ENCODE peak calls at places on chromosomes 7 and 10, in nine cellular contexts. One of them, this sample, is unnamed.

GRCh38 chr7:12287886-12288285 is 76.8 kb downstream of the TMEM106B start:
- DNase-seq in endodermal cell: no peak
- DNase-seq in WTC11: no peak
- DNase-seq in heart right ventricle: no peak
- DNase-seq in osteocyte: no peak
- DNase-seq in pancreas: no peak
- DNase-seq in dorsolateral prefrontal cortex: no peak
- DNase-seq in OCI-LY7: no peak
- DNase-seq in breast epithelium: no peak
- DNase-seq in this sample: no peak

GRCh38 chr10:132326925-132327324 is 5.1 kb upstream of the LRRC27 start:
- DNase-seq in osteocyte: no peak
- DNase-seq in OCI-LY7: no peak
- DNase-seq in WTC11: no peak
- DNase-seq in breast epithelium: no peak
- DNase-seq in pancreas: no peak
- DNase-seq in endodermal cell: no peak
- DNase-seq in dorsolateral prefrontal cortex: no peak
- DNase-seq in heart right ventricle: no peak
- DNase-seq in this sample: no peak

GRCh38 chr7:31858051-31858450 is 171.0 kb downstream of the PPP1R17 start:
- DNase-seq in dorsolateral prefrontal cortex: no peak
- DNase-seq in heart right ventricle: no peak
- DNase-seq in OCI-LY7: no peak
- DNase-seq in WTC11: no peak
- DNase-seq in breast epithelium: no peak
- DNase-seq in pancreas: no peak
- DNase-seq in osteocyte: no peak
- DNase-seq in endodermal cell: no peak
- DNase-seq in this sample: no peak

GRCh38 chr7:105224884-105225651 is 163.7 kb downstream of the SRPK2 start:
- DNase-seq in pancreas: no peak
- DNase-seq in OCI-LY7: peak; percentile 7
- DNase-seq in breast epithelium: no peak
- DNase-seq in dorsolateral prefrontal cortex: no peak
- DNase-seq in osteocyte: no peak
- DNase-seq in heart right ventricle: no peak
- DNase-seq in WTC11: no peak
- DNase-seq in endodermal cell: no peak
- DNase-seq in this sample: no peak

GRCh38 chr10:62805139-62806092 is 896 bp downstream of the ADO start:
- DNase-seq in osteocyte: no peak
- DNase-seq in endodermal cell: peak; percentile 81
- DNase-seq in breast epithelium: peak; percentile 30
- DNase-seq in heart right ventricle: peak; percentile 17
- DNase-seq in WTC11: peak; percentile 38
- DNase-seq in pancreas: peak; percentile 84
- DNase-seq in dorsolateral prefrontal cortex: no peak
- DNase-seq in OCI-LY7: peak; percentile 75
- DNase-seq in this sample: peak; percentile 20

GRCh38 chr10:126243976-126244375 is 144.3 kb downstream of the ADAM12 start:
- DNase-seq in dorsolateral prefrontal cortex: no peak
- DNase-seq in WTC11: no peak
- DNase-seq in endodermal cell: no peak
- DNase-seq in heart right ventricle: no peak
- DNase-seq in pancreas: no peak
- DNase-seq in osteocyte: no peak
- DNase-seq in breast epithelium: no peak
- DNase-seq in OCI-LY7: no peak
- DNase-seq in this sample: no peak

GRCh38 chr7:107785926-107786325 is 17.1 kb downstream of the SLC26A3 start:
- DNase-seq in breast epithelium: no peak
- DNase-seq in osteocyte: no peak
- DNase-seq in endodermal cell: no peak
- DNase-seq in WTC11: no peak
- DNase-seq in OCI-LY7: no peak
- DNase-seq in heart right ventricle: no peak
- DNase-seq in pancreas: no peak
- DNase-seq in dorsolateral prefrontal cortex: no peak
- DNase-seq in this sample: no peak

GRCh38 chr7:87218941-87219544 is 489 bp downstream of the TMEM243 start:
- DNase-seq in heart right ventricle: peak; percentile 57
- DNase-seq in dorsolateral prefrontal cortex: peak; percentile 22
- DNase-seq in breast epithelium: peak; percentile 33
- DNase-seq in endodermal cell: peak; percentile 89
- DNase-seq in pancreas: peak; percentile 75
- DNase-seq in osteocyte: no peak
- DNase-seq in WTC11: peak; percentile 65
- DNase-seq in OCI-LY7: peak; percentile 87
- DNase-seq in this sample: peak; percentile 54

GRCh38 chr10:24901686-24902399 is 50.6 kb downstream of the PRTFDC1 start:
- DNase-seq in pancreas: no peak
- DNase-seq in OCI-LY7: no peak
- DNase-seq in dorsolateral prefrontal cortex: peak; percentile 54
- DNase-seq in breast epithelium: no peak
- DNase-seq in heart right ventricle: peak; percentile 34
- DNase-seq in WTC11: no peak
- DNase-seq in osteocyte: no peak
- DNase-seq in endodermal cell: no peak
- DNase-seq in this sample: no peak

GRCh38 chr7:131027287-131027773 is 293.3 kb upstream of the KLF14 start:
- DNase-seq in breast epithelium: no peak
- DNase-seq in pancreas: no peak
- DNase-seq in osteocyte: no peak
- DNase-seq in OCI-LY7: no peak
- DNase-seq in heart right ventricle: no peak
- DNase-seq in endodermal cell: peak; percentile 35
- DNase-seq in WTC11: peak; percentile 35
- DNase-seq in dorsolateral prefrontal cortex: no peak
- DNase-seq in this sample: no peak

GRCh38 chr7:129421717-129422250 is 12.4 kb upstream of the STRIP2 start:
- DNase-seq in heart right ventricle: no peak
- DNase-seq in dorsolateral prefrontal cortex: no peak
- DNase-seq in endodermal cell: no peak
- DNase-seq in osteocyte: no peak
- DNase-seq in pancreas: no peak
- DNase-seq in WTC11: no peak
- DNase-seq in OCI-LY7: no peak
- DNase-seq in breast epithelium: no peak
- DNase-seq in this sample: no peak

GRCh38 chr10:52170776-52171175 is 143.3 kb upstream of the DKK1 start:
- DNase-seq in osteocyte: no peak
- DNase-seq in dorsolateral prefrontal cortex: no peak
- DNase-seq in WTC11: no peak
- DNase-seq in heart right ventricle: no peak
- DNase-seq in endodermal cell: no peak
- DNase-seq in OCI-LY7: no peak
- DNase-seq in breast epithelium: no peak
- DNase-seq in pancreas: no peak
- DNase-seq in this sample: no peak

GRCh38 chr7:22845221-22845844 is 22.7 kb upstream of the TOMM7 start:
- DNase-seq in dorsolateral prefrontal cortex: no peak
- DNase-seq in breast epithelium: peak; percentile 72
- DNase-seq in osteocyte: no peak
- DNase-seq in endodermal cell: no peak
- DNase-seq in WTC11: no peak
- DNase-seq in heart right ventricle: no peak
- DNase-seq in pancreas: no peak
- DNase-seq in OCI-LY7: no peak
- DNase-seq in this sample: no peak

GRCh38 chr7:88226886-88227516 is 7.2 kb upstream of the SRI start:
- DNase-seq in WTC11: no peak
- DNase-seq in endodermal cell: no peak
- DNase-seq in pancreas: no peak
- DNase-seq in dorsolateral prefrontal cortex: no peak
- DNase-seq in heart right ventricle: no peak
- DNase-seq in OCI-LY7: no peak
- DNase-seq in breast epithelium: no peak
- DNase-seq in osteocyte: no peak
- DNase-seq in this sample: no peak

GRCh38 chr10:67697646-67698245 is 1.8 kb upstream of the CTNNA3 start:
- DNase-seq in OCI-LY7: peak; percentile 75
- DNase-seq in pancreas: no peak
- DNase-seq in breast epithelium: no peak
- DNase-seq in WTC11: no peak
- DNase-seq in dorsolateral prefrontal cortex: no peak
- DNase-seq in heart right ventricle: peak; percentile 10
- DNase-seq in endodermal cell: no peak
- DNase-seq in osteocyte: no peak
- DNase-seq in this sample: no peak
- TF ChIP-seq CTCF in OCI-LY7: peak; percentile 90
- TF ChIP-seq CTCF in pancreas: peak; percentile 19
- TF ChIP-seq CTCF in breast epithelium: peak; percentile 55
- TF ChIP-seq CTCF in WTC11: peak; percentile 50
- TF ChIP-seq CTCF in dorsolateral prefrontal cortex: peak; percentile 78
- TF ChIP-seq CTCF in heart right ventricle: peak; percentile 73
- TF ChIP-seq CTCF in endodermal cell: peak; percentile 80
- TF ChIP-seq CTCF in osteocyte: peak; percentile 71
- TF ChIP-seq CTCF in this sample: no peak

GRCh38 chr7:29884399-29885272 is 78.3 kb downstream of the WIPF3 start:
- DNase-seq in breast epithelium: peak; percentile 41
- DNase-seq in pancreas: no peak
- DNase-seq in WTC11: peak; percentile 74
- DNase-seq in endodermal cell: peak; percentile 90
- DNase-seq in dorsolateral prefrontal cortex: no peak
- DNase-seq in heart right ventricle: no peak
- DNase-seq in OCI-LY7: no peak
- DNase-seq in osteocyte: peak; percentile 78
- DNase-seq in this sample: no peak
- TF ChIP-seq CTCF in breast epithelium: peak; percentile 35
- TF ChIP-seq CTCF in pancreas: no peak
- TF ChIP-seq CTCF in WTC11: no peak
- TF ChIP-seq CTCF in endodermal cell: peak; percentile 58
- TF ChIP-seq CTCF in dorsolateral prefrontal cortex: no peak
- TF ChIP-seq CTCF in heart right ventricle: no peak
- TF ChIP-seq CTCF in OCI-LY7: no peak
- TF ChIP-seq CTCF in osteocyte: no peak
- TF ChIP-seq CTCF in this sample: no peak

DNA sequence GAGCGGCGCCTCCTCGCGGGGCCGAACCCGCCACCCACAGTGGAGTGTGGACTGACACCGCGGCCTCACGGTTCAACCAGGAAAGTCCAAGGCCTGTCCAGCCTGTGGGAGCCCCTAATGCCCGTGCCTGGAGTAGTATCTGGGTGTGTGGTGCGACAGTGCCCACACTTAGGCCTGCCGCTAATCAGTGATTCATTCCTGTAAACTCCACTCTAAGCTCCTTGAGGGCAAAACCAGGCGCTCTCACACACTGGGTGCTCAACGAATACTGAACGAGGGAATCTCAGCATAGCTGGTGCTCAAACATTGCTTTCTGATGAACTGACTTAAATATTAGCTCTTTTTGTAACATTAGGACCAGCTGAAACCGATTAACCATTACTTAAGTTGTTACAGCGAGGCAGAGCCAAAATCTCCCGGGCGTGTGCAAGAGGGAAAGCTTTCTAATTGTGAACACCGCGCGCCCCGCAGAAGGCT is 573 bp upstream of the GSDME start:
- DNase-seq in heart right ventricle: no peak
- DNase-seq in OCI-LY7: no peak
- DNase-seq in osteocyte: no peak
- DNase-seq in dorsolateral prefrontal cortex: no peak
- DNase-seq in WTC11: no peak
- DNase-seq in breast epithelium: no peak
- DNase-seq in endodermal cell: no peak
- DNase-seq in pancreas: no peak
- DNase-seq in this sample: no peak
- TF ChIP-seq CTCF in heart right ventricle: peak; percentile 23
- TF ChIP-seq CTCF in OCI-LY7: no peak
- TF ChIP-seq CTCF in osteocyte: no peak
- TF ChIP-seq CTCF in dorsolateral prefrontal cortex: no peak
- TF ChIP-seq CTCF in WTC11: no peak
- TF ChIP-seq CTCF in breast epithelium: no peak
- TF ChIP-seq CTCF in endodermal cell: no peak
- TF ChIP-seq CTCF in pancreas: no peak
- TF ChIP-seq CTCF in this sample: no peak

GRCh38 chr10:61024801-61025201 is 80.8 kb upstream of the RHOBTB1 start:
- DNase-seq in OCI-LY7: peak; percentile 14
- DNase-seq in osteocyte: no peak
- DNase-seq in breast epithelium: no peak
- DNase-seq in heart right ventricle: no peak
- DNase-seq in WTC11: peak; percentile 37
- DNase-seq in endodermal cell: peak; percentile 74
- DNase-seq in dorsolateral prefrontal cortex: no peak
- DNase-seq in pancreas: no peak
- DNase-seq in this sample: no peak
- TF ChIP-seq CTCF in OCI-LY7: peak; percentile 77
- TF ChIP-seq CTCF in osteocyte: peak; percentile 68
- TF ChIP-seq CTCF in breast epithelium: no peak
- TF ChIP-seq CTCF in heart right ventricle: peak; percentile 50
- TF ChIP-seq CTCF in WTC11: peak; percentile 42
- TF ChIP-seq CTCF in endodermal cell: peak; percentile 93
- TF ChIP-seq CTCF in dorsolateral prefrontal cortex: peak; percentile 79
- TF ChIP-seq CTCF in pancreas: no peak
- TF ChIP-seq CTCF in this sample: no peak